ENCODE peak calls at places on chromosomes 11 and 22, in five cellular contexts. I is EL; J is NK-92 treated with Interleukin-12 subunit alpha and Interleukin-12 subunit beta, amount 100 ng/mL, for 24 hours; G is activated CD4-positive, alpha-beta T cell treated with anti-CD3 and anti-CD28 coated beads, Interleukin-2, amount 50 U/mL, for 1 hour; S is nucleus accumbens. Y is an unnamed sample.

GRCh38 chr11:130162733-130163132 is 3.2 kb downstream of the ST14 start:
- DNase-seq in I (peak), S (no peak), G (no peak), J (peak), Y (no peak)

GRCh38 chr11:26188559-26188958 is 143.4 kb upstream of the ANO3 start:
- DNase-seq in I (peak), G (no peak), J (no peak), S (no peak), Y (peak)

GRCh38 chr11:124763156-124763947 is 1.3 kb upstream of the ESAM start:
- DNase-seq in G (peak), J (peak), S (peak), I (peak), Y (peak)

GRCh38 chr11:133597236-133597635 is 64.9 kb upstream of the OPCML start:
- DNase-seq in G (no peak), S (no peak), J (no peak), I (no peak), Y (no peak)

GRCh38 chr22:36386900-36387663 is 685 bp downstream of the MYH9 start:
- DNase-seq in S (no peak), I (peak), J (peak), G (no peak), Y (peak)

GRCh38 chr22:41380993-41381328 is 781 bp upstream of the TEF start:
- DNase-seq in J (no peak), G (no peak), I (peak), S (no peak), Y (peak)

GRCh38 chr11:115760528-115760837 is 256.3 kb upstream of the CADM1 start:
- DNase-seq in S (no peak), I (no peak), J (no peak), G (no peak), Y (peak)

GRCh38 chr11:119727523-119728081 is 1.4 kb downstream of the NECTIN1 start:
- DNase-seq in G (no peak), J (no peak), I (no peak), S (no peak), Y (no peak)

GRCh38 chr11:75383246-75383645 is 16.1 kb upstream of the RPS3 start:
- DNase-seq in G (no peak), S (no peak), J (no peak), I (no peak), Y (no peak)

GRCh38 chr11:95599959-95600586 is 189.5 kb downstream of the FAM76B start:
- DNase-seq in J (no peak), I (no peak), G (peak), S (no peak), Y (no peak)

Y was measured in fibroblast of lung.